ENCODE peak calls at places on chromosomes 13 and 19, in four cellular contexts. W, Z, V and H are unnamed samples.

GRCh38 chr19:52722062-52723005 is 12.5 kb downstream of the ZNF611 start:
- DNase-seq in W (peak), Z (no peak), V (no peak), H (no peak)

GRCh38 chr13:35984776-35985453 is 146.3 kb downstream of the DCLK1 start:
- DNase-seq in W (no peak), Z (peak), V (no peak), H (no peak)

GRCh38 chr19:31174948-31175347 is 174.3 kb downstream of the TSHZ3 start:
- DNase-seq in W (no peak), Z (no peak), V (no peak), H (no peak)

GRCh38 chr19:763181-763580 is 12.3 kb downstream of the MISP start:
- DNase-seq in W (no peak), Z (no peak), V (no peak), H (no peak)

GRCh38 chr19:20103091-20103501 is 25.3 kb downstream of the ZNF90 start:
- DNase-seq in W (no peak), Z (no peak), V (no peak), H (no peak)

GRCh38 chr13:48266967-48267639 is 34.1 kb downstream of the ITM2B start:
- DNase-seq in W (peak), Z (no peak), V (no peak), H (no peak)

GRCh38 chr13:92838786-92839185 is 387.8 kb upstream of the GPC6 start:
- DNase-seq in W (peak), Z (no peak), V (no peak), H (no peak)

GRCh38 chr19:18897108-18898029 is 1.4 kb upstream of the CERS1 start:
- DNase-seq in W (no peak), Z (no peak), V (no peak), H (no peak)

GRCh38 chr13:103236213-103236612 is 170.0 kb upstream of the SLC10A2 start:
- DNase-seq in W (no peak), Z (peak), V (no peak), H (no peak)

GRCh38 chr19:1608414-1609391 is 3.4 kb upstream of the UQCR11 start:
- DNase-seq in W (no peak), Z (no peak), V (no peak), H (no peak)